ENCODE peak calls at places on chromosomes 11 and 22, in nine cellular contexts. P is endodermal cell; X is MM.1S; F is foreskin fibroblast; G is stomach; Z is B cell; Q is CD4-positive, alpha-beta T cell; K is AG09319; I is MCF 10A. Y is an unnamed sample.

GRCh38 chr22:40101417-40102101 is 76.2 kb upstream of the TNRC6B start:
- DNase-seq in P (no peak), X (no peak), Z (no peak), G (no peak), Q (no peak), I (no peak), K (no peak), F (no peak), Y (no peak)

GRCh38 chr11:119702261-119702591 is 26.8 kb downstream of the NECTIN1 start:
- DNase-seq in Q (no peak), I (no peak), K (no peak), P (no peak), F (no peak), Z (no peak), X (no peak), G (no peak), Y (no peak)

GRCh38 chr11:69696749-69697488 is 6.9 kb downstream of the FGF19 start:
- DNase-seq in F (no peak), Q (no peak), K (no peak), Z (no peak), X (no peak), P (no peak), G (no peak), I (peak), Y (no peak)

GRCh38 chr11:103465555-103466140 is 356.4 kb downstream of the DYNC2H1 start:
- DNase-seq in P (no peak), I (no peak), Z (no peak), G (no peak), Q (no peak), F (no peak), K (no peak), X (peak), Y (no peak)

GRCh38 chr11:126135182-126136176 is 72.8 kb upstream of the CDON start:
- DNase-seq in I (no peak), K (no peak), Q (no peak), Z (no peak), F (no peak), G (no peak), X (no peak), P (peak), Y (no peak)

GRCh38 chr11:75342231-75342918 is 9.1 kb downstream of the ARRB1 start:
- DNase-seq in Z (no peak), P (peak), Q (no peak), G (no peak), X (no peak), I (no peak), K (no peak), F (no peak), Y (no peak)

GRCh38 chr11:77082838-77083552 is 16.2 kb downstream of the CAPN5 start:
- DNase-seq in Q (peak), X (no peak), G (peak), Z (no peak), I (no peak), K (no peak), F (no peak), P (no peak), Y (peak)

GRCh38 chr11:36411202-36411640 is 98.9 kb downstream of the TRAF6 start:
- DNase-seq in F (no peak), X (no peak), I (no peak), G (peak), K (no peak), Z (peak), Q (no peak), P (no peak), Y (peak)

GRCh38 chr22:42957958-42958357 is 57.0 kb downstream of the PACSIN2 start:
- DNase-seq in F (no peak), X (no peak), P (no peak), Z (no peak), I (no peak), G (no peak), K (no peak), Q (no peak), Y (no peak)

GRCh38 chr11:10377182-10377581 is 72.3 kb downstream of the ADM start:
- DNase-seq in I (no peak), P (no peak), G (no peak), F (no peak), Z (no peak), K (no peak), Q (no peak), X (no peak), Y (no peak)

GRCh38 chr11:128666397-128666796 is 27.5 kb upstream of the FLI1 start:
- DNase-seq in Z (no peak), K (no peak), Q (no peak), I (no peak), P (no peak), F (no peak), X (no peak), G (no peak), Y (no peak)

GRCh38 chr11:14902650-14903350 is 10.8 kb upstream of the CYP2R1 start:
- DNase-seq in Z (no peak), P (no peak), G (no peak), X (no peak), F (peak), I (peak), K (no peak), Q (no peak), Y (no peak)

GRCh38 chr11:117412176-117412575 is 84.5 kb downstream of the CEP164 start:
- DNase-seq in F (no peak), Z (no peak), G (no peak), P (no peak), I (no peak), X (no peak), K (no peak), Q (no peak), Y (no peak)

GRCh38 chr11:102254047-102254446 is 63.2 kb upstream of the BIRC3 start:
- DNase-seq in G (no peak), Q (no peak), K (no peak), F (no peak), P (peak), I (peak), Z (peak), X (no peak), Y (no peak)

GRCh38 chr11:128686745-128687177 is 7.1 kb upstream of the FLI1 start:
- DNase-seq in K (no peak), F (peak), Z (peak), P (peak), G (peak), I (no peak), Q (peak), X (peak), Y (peak)

GRCh38 chr22:50399751-50400331 is 56.7 kb downstream of the PPP6R2 start:
- DNase-seq in F (peak), Q (peak), G (peak), P (peak), I (peak), X (no peak), Z (peak), K (no peak), Y (peak)
- TF ChIP-seq CTCF in F (peak), Q (no peak), G (no peak), P (peak), I (peak), X (peak), Z (no peak), K (peak), Y (peak)

DNA sequence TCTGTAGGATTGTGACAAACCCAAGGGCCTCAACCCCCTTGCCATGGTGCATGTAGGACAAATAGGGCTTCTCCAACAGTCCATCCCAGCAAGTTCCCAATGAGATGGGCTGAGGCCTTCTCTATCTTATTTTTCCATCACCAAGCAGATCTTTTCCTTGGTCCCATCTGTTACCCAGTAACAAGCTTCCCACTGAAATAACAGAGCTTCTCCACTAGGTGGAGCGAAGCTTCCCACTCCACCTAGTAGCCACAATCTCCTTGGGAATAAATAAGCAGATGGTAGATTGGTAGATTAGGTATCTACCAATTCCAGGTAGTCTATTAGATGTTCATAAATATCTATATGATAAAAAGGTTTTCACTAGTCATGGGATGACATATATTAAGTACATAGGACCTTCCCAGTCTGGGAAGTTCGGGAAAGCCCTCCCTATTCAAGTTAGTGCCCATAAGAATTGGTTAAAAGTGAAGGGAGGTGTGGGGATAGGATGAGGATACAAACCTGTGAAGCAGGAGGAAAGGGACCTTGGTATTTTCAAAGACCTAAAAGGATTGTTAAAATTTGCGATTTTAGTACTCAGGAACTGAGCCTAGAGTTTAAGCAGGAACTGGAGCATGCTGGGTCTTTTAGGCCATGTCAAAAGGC is 5.9 kb upstream of the OR52L1 start:
- DNase-seq in K (no peak), Z (no peak), X (peak), P (no peak), Q (no peak), F (no peak), I (peak), G (no peak), Y (no peak)
- TF ChIP-seq CTCF in K (peak), Z (peak), X (peak), P (peak), Q (no peak), F (peak), I (peak), G (no peak), Y (peak)

GRCh38 chr22:45512363-45512762 is 9.7 kb downstream of the FBLN1 start:
- DNase-seq in Z (no peak), G (no peak), I (no peak), Q (no peak), X (no peak), P (no peak), F (no peak), K (no peak), Y (no peak)
- TF ChIP-seq CTCF in Z (no peak), G (no peak), I (no peak), Q (no peak), X (no peak), P (no peak), F (no peak), K (no peak), Y (no peak)

DNA sequence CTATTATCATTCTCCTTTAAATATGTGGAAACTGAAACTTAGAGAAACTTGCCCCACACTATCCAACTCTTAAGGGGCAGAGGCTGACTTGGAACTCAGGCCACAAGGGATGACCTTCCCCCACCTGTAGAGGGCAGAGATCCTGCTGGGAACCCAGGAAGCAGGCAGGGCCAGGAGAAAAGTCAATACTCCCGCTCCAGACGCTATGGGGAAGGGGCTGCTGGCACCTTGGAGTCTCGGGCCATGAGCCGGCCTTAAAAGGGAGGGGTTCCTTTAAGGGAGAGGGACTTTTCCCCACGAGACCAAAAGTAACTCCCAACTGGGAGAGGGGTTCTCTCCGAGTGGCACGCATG is 620 bp upstream of the ANO5 start:
- DNase-seq in F (no peak), Z (no peak), K (no peak), I (no peak), G (peak), X (peak), P (peak), Q (no peak), Y (no peak)
- TF ChIP-seq CTCF in F (no peak), Z (no peak), K (no peak), I (no peak), G (no peak), X (peak), P (peak), Q (no peak), Y (peak)

DNA sequence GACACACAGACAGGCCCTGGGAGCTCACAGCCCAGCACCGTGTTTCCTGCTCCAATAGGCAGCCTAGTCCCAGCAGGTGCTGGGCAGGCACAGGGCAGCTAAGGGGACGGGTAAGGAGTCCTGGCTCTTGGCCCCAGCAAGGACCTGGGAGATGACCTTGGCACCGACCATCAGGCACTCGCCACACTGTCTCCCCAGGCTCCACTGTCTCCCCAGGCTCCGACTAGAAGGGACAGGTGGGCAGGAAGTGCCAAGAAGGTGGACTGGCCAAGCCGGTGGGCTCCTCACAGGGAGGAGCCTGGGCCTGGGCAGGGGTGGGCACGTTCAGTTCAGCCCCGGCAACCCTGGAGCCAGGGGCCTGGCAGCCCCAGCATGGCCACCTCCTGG is 193.9 kb downstream of the IGLL1 start:
- DNase-seq in P (no peak), Q (no peak), K (no peak), X (no peak), I (no peak), G (no peak), Z (no peak), F (no peak), Y (no peak)
- TF ChIP-seq CTCF in P (no peak), Q (peak), K (no peak), X (no peak), I (no peak), G (no peak), Z (peak), F (no peak), Y (peak)

Y was measured in heart right ventricle.